ENCODE peak calls at places on chromosomes 6 and 20, in five cellular contexts. N is right lobe of liver, J is HCT116, X is K562, H is adrenal gland. O is an unnamed sample.

GRCh38 chr6:91744576-91744975 is 1157.7 kb upstream of the MAP3K7 start:
- DNase-seq in N (no peak), J (no peak), X (no peak), H (no peak), O (no peak)

GRCh38 chr6:6434151-6434550 is 113.7 kb upstream of the F13A1 start:
- DNase-seq in N (no peak), J (no peak), X (no peak), H (no peak), O (no peak)

GRCh38 chr6:38021029-38021428 is 201.5 kb downstream of the ZFAND3 start:
- DNase-seq in N (no peak), J (no peak), X (no peak), H (no peak), O (no peak)

GRCh38 chr20:46438156-46438750 is 31.8 kb upstream of the ELMO2 start:
- DNase-seq in N (no peak), J (peak), X (peak), H (peak), O (no peak)

GRCh38 chr20:31693987-31694661 is 28.5 kb downstream of the BCL2L1 start:
- DNase-seq in N (no peak), J (no peak), X (peak), H (no peak), O (no peak)

GRCh38 chr20:62752671-62753501 is 43.4 kb upstream of the MRGBP start:
- DNase-seq in N (no peak), J (no peak), X (no peak), H (no peak), O (no peak)

GRCh38 chr6:45378324-45378926 is 691 bp upstream of the SUPT3H start:
- DNase-seq in N (no peak), J (no peak), X (no peak), H (no peak), O (no peak)

GRCh38 chr6:79201127-79201526 is 33.4 kb downstream of the HMGN3 start:
- DNase-seq in N (no peak), J (no peak), X (no peak), H (no peak), O (no peak)

GRCh38 chr6:150079604-150080003 is 10.7 kb upstream of the ULBP3 start:
- DNase-seq in N (no peak), J (no peak), X (no peak), H (no peak), O (no peak)

GRCh38 chr20:51512645-51513044 is 29.9 kb downstream of the NFATC2 start:
- DNase-seq in N (no peak), J (no peak), X (peak), H (no peak), O (no peak)

GRCh38 chr20:2320813-2321658 is 25.2 kb downstream of the TGM3 start:
- DNase-seq in N (peak), J (no peak), X (no peak), H (no peak), O (no peak)

GRCh38 chr6:15608406-15608805 is 54.4 kb downstream of the DTNBP1 start:
- DNase-seq in N (no peak), J (peak), X (no peak), H (peak), O (no peak)

GRCh38 chr6:109252261-109253041 is 129.8 kb downstream of the CD164 start:
- DNase-seq in N (peak), J (no peak), X (no peak), H (no peak), O (no peak)

DNA sequence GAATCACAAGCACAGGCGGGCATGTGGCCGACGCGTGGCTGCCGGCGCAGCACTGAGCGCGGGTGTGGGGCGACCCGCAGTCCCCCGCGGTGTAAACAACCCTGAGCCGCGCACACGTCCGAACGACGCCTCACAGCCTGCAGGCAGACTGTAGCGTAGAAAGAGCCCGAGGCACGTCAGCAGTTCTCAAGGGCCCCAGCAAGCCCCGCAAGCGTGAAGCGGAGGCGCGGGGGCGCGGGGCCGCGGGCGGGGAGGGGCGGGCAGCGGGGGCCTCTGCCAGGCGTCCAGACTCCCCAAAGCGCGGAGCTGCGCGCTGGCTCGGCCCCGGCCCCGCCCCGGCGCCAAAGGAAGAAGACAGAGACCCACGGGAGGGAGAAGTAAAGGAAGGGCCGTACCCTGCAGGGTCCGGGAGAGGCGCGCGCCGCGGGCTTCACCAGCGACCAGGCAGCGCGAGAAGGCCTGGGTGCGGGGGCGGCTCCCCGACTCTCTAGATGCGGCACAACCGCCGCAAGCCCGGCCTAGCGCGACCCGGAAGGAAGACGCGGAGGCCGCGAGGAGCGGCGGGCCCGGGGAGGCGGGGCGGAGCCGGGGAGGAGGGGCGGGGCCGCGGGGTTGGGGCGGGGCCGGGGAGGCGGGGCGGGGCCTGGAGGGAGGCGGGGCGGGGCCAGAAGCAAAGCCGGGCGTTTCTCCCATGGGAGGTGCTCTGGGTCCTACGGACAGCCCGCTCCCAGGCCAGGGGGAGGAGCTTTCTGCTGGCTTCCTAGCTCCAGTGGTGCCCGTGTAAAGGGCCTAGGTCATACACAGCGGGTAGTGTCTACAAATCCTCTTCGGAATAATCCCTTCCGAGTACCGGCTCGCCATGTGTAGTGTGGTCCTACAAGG is at the start of gene FBXL4:
- DNase-seq in N (peak), J (peak), X (peak), H (peak), O (peak)
- TF ChIP-seq POLR2A in N (peak), J (peak), X (peak), H (peak), O (peak)

DNA sequence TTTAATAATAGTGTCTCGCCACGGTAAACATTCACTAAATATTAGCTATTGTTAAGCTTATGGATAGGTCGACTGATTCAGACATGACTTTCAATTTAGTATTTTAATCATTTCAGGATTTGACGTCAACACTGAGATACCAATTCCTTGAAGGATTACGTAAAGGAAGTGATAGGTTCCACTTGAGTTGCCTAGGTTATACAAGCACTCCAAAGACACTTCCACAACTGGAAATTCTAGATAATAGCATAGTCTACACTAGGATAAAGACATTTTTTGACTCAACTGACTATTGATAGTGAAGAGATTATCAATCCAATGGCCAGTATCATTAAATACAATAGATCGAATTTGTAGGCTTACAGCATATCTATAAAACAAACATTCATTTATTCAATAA is 63.9 kb upstream of the NHSL1 start:
- DNase-seq in N (no peak), J (no peak), X (no peak), H (no peak), O (no peak)
- TF ChIP-seq POLR2A in N (no peak), J (no peak), X (no peak), H (no peak), O (no peak)

GRCh38 chr6:11535801-11536230 is 1.7 kb upstream of the TMEM170B start:
- DNase-seq in N (no peak), J (no peak), X (no peak), H (peak), O (no peak)

GRCh38 chr6:11538049-11538798 is 675 bp downstream of the TMEM170B start:
- DNase-seq in N (peak), J (no peak), X (peak), H (peak), O (peak)

GRCh38 chr6:11538799-11539468 is 1.4 kb downstream of the TMEM170B start:
- DNase-seq in N (no peak), J (no peak), X (no peak), H (no peak), O (no peak)

GRCh38 chr6:11536795-11537194 is 754 bp upstream of the TMEM170B start:
- DNase-seq in N (no peak), J (no peak), X (peak), H (no peak), O (peak)

DNA sequence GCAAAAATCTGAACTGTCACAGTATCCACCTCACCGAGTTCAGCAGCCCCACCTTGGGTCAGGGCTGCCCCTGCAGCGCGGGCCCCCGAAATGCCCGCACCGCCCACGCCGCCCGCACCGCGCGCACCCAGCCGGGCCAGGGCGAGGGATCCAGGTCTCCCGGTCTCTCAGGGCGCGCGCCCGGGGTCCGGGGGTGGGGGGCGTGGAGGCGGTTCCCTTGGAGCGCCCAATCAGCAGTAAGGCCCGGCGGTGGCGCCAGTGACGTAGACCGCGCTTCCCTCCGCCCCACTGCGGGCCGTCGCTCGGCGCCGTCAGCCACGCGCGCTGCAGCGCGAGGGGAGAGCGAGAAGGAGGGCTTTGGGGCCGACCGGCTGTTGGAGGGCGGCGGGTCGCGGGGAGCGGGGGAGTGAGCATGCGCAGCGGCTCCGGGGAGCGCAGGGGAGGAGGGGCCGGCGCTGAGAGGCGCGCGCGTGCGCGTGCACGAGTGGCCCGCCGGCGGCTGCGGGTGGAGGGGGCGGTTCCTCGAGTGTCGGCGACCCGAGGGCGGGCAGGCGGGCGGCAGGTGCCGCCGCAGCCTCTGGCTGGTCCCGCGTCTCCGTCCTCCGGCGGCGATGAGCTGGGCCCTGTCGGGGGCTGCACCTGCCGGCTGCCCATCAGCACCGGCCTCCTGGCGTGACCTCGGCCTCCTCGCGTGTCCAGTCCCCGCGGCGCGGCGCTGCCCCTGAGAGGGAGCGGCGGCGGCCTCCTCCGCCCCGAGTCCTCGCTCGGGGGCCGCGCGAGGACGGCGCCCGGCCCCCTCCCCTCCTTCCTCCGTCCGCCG is at the start of gene TMEM170B:
- DNase-seq in N (peak), J (peak), X (peak), H (peak), O (peak)
- TF ChIP-seq POLR2A in N (peak), J (no peak), X (no peak), H (peak), O (peak)

GRCh38 chr6:36743538-36744441 is 46.2 kb downstream of the RAB44 start:
- DNase-seq in N (no peak), J (no peak), X (no peak), H (no peak), O (no peak)
- TF ChIP-seq POLR2A in N (no peak), J (no peak), X (no peak), H (no peak), O (no peak)

O was measured in uterus.